ENCODE peak calls at places on chromosomes 12 and 14, in ten cellular contexts. One of them, this sample, is unnamed.

GRCh38 chr12:56124133-56124532 is 3.9 kb upstream of the ESYT1 start:
- DNase-seq in pons: no peak
- DNase-seq in non-pigmented ciliary epithelial cell: no peak
- DNase-seq in tibial artery: no peak
- DNase-seq in GM03348: no peak
- DNase-seq in right cardiac atrium: no peak
- DNase-seq in stimulated activated CD4-positive, alpha-beta T cell treated with anti-CD3 and anti-CD28 coated beads, Interleukin-1b, Interleukin-23, amount 100 ng/mL, for 24 hours: no peak
- DNase-seq in activated CD4-positive, alpha-beta T cell treated with anti-CD3 and anti-CD28 coated beads, Interleukin-2, amount 50 U/mL, for 4 hours: no peak
- DNase-seq in activated gamma-delta T cell treated with Interleukin-2 at 50 U/mL for 16 hours: no peak
- DNase-seq in HCEC 1CT: no peak
- DNase-seq in this sample: no peak

GRCh38 chr12:60180298-60180697 is 584.5 kb downstream of the SLC16A7 start:
- DNase-seq in GM03348: no peak
- DNase-seq in pons: no peak
- DNase-seq in stimulated activated CD4-positive, alpha-beta T cell treated with anti-CD3 and anti-CD28 coated beads, Interleukin-1b, Interleukin-23, amount 100 ng/mL, for 24 hours: no peak
- DNase-seq in activated CD4-positive, alpha-beta T cell treated with anti-CD3 and anti-CD28 coated beads, Interleukin-2, amount 50 U/mL, for 4 hours: no peak
- DNase-seq in right cardiac atrium: no peak
- DNase-seq in non-pigmented ciliary epithelial cell: no peak
- DNase-seq in tibial artery: no peak
- DNase-seq in HCEC 1CT: no peak
- DNase-seq in activated gamma-delta T cell treated with Interleukin-2 at 50 U/mL for 16 hours: no peak
- DNase-seq in this sample: no peak

GRCh38 chr12:48810817-48811453 is 7.4 kb upstream of the CACNB3 start:
- DNase-seq in tibial artery: no peak
- DNase-seq in non-pigmented ciliary epithelial cell: peak; percentile 89
- DNase-seq in activated gamma-delta T cell treated with Interleukin-2 at 50 U/mL for 16 hours: no peak
- DNase-seq in GM03348: peak; percentile 69
- DNase-seq in activated CD4-positive, alpha-beta T cell treated with anti-CD3 and anti-CD28 coated beads, Interleukin-2, amount 50 U/mL, for 4 hours: no peak
- DNase-seq in pons: no peak
- DNase-seq in right cardiac atrium: no peak
- DNase-seq in HCEC 1CT: peak; percentile 94
- DNase-seq in stimulated activated CD4-positive, alpha-beta T cell treated with anti-CD3 and anti-CD28 coated beads, Interleukin-1b, Interleukin-23, amount 100 ng/mL, for 24 hours: no peak
- DNase-seq in this sample: no peak

GRCh38 chr14:91755560-91755959 is 23.7 kb upstream of the CATSPERB start:
- DNase-seq in non-pigmented ciliary epithelial cell: peak; percentile 5
- DNase-seq in right cardiac atrium: no peak
- DNase-seq in tibial artery: no peak
- DNase-seq in pons: no peak
- DNase-seq in HCEC 1CT: peak; percentile 83
- DNase-seq in activated CD4-positive, alpha-beta T cell treated with anti-CD3 and anti-CD28 coated beads, Interleukin-2, amount 50 U/mL, for 4 hours: no peak
- DNase-seq in activated gamma-delta T cell treated with Interleukin-2 at 50 U/mL for 16 hours: no peak
- DNase-seq in stimulated activated CD4-positive, alpha-beta T cell treated with anti-CD3 and anti-CD28 coated beads, Interleukin-1b, Interleukin-23, amount 100 ng/mL, for 24 hours: no peak
- DNase-seq in GM03348: no peak
- DNase-seq in this sample: no peak

GRCh38 chr14:50542941-50543418 is 10.6 kb upstream of the MAP4K5 start:
- DNase-seq in pons: peak; percentile 80
- DNase-seq in activated gamma-delta T cell treated with Interleukin-2 at 50 U/mL for 16 hours: peak; percentile 33
- DNase-seq in right cardiac atrium: no peak
- DNase-seq in GM03348: peak; percentile 61
- DNase-seq in stimulated activated CD4-positive, alpha-beta T cell treated with anti-CD3 and anti-CD28 coated beads, Interleukin-1b, Interleukin-23, amount 100 ng/mL, for 24 hours: peak; percentile 4
- DNase-seq in HCEC 1CT: peak; percentile 51
- DNase-seq in activated CD4-positive, alpha-beta T cell treated with anti-CD3 and anti-CD28 coated beads, Interleukin-2, amount 50 U/mL, for 4 hours: no peak
- DNase-seq in non-pigmented ciliary epithelial cell: no peak
- DNase-seq in tibial artery: no peak
- DNase-seq in this sample: no peak

GRCh38 chr14:31283568-31284252 is 76.1 kb upstream of the HECTD1 start:
- DNase-seq in right cardiac atrium: no peak
- DNase-seq in tibial artery: no peak
- DNase-seq in activated CD4-positive, alpha-beta T cell treated with anti-CD3 and anti-CD28 coated beads, Interleukin-2, amount 50 U/mL, for 4 hours: no peak
- DNase-seq in activated gamma-delta T cell treated with Interleukin-2 at 50 U/mL for 16 hours: no peak
- DNase-seq in stimulated activated CD4-positive, alpha-beta T cell treated with anti-CD3 and anti-CD28 coated beads, Interleukin-1b, Interleukin-23, amount 100 ng/mL, for 24 hours: no peak
- DNase-seq in non-pigmented ciliary epithelial cell: no peak
- DNase-seq in HCEC 1CT: peak; percentile 5
- DNase-seq in pons: no peak
- DNase-seq in GM03348: no peak
- DNase-seq in this sample: no peak

GRCh38 chr14:52014601-52015267 is 25.4 kb downstream of the RTRAF start:
- DNase-seq in GM03348: no peak
- DNase-seq in pons: peak; percentile 95
- DNase-seq in right cardiac atrium: peak; percentile 32
- DNase-seq in HCEC 1CT: no peak
- DNase-seq in activated gamma-delta T cell treated with Interleukin-2 at 50 U/mL for 16 hours: no peak
- DNase-seq in non-pigmented ciliary epithelial cell: no peak
- DNase-seq in activated CD4-positive, alpha-beta T cell treated with anti-CD3 and anti-CD28 coated beads, Interleukin-2, amount 50 U/mL, for 4 hours: no peak
- DNase-seq in stimulated activated CD4-positive, alpha-beta T cell treated with anti-CD3 and anti-CD28 coated beads, Interleukin-1b, Interleukin-23, amount 100 ng/mL, for 24 hours: no peak
- DNase-seq in tibial artery: no peak
- DNase-seq in this sample: no peak

GRCh38 chr14:98069712-98070133 is 1202.3 kb downstream of the BCL11B start:
- DNase-seq in right cardiac atrium: no peak
- DNase-seq in pons: no peak
- DNase-seq in non-pigmented ciliary epithelial cell: no peak
- DNase-seq in HCEC 1CT: no peak
- DNase-seq in activated CD4-positive, alpha-beta T cell treated with anti-CD3 and anti-CD28 coated beads, Interleukin-2, amount 50 U/mL, for 4 hours: no peak
- DNase-seq in tibial artery: no peak
- DNase-seq in stimulated activated CD4-positive, alpha-beta T cell treated with anti-CD3 and anti-CD28 coated beads, Interleukin-1b, Interleukin-23, amount 100 ng/mL, for 24 hours: no peak
- DNase-seq in activated gamma-delta T cell treated with Interleukin-2 at 50 U/mL for 16 hours: no peak
- DNase-seq in GM03348: no peak
- DNase-seq in this sample: no peak

GRCh38 chr12:108573310-108573709 is 10.9 kb downstream of the ISCU start:
- DNase-seq in stimulated activated CD4-positive, alpha-beta T cell treated with anti-CD3 and anti-CD28 coated beads, Interleukin-1b, Interleukin-23, amount 100 ng/mL, for 24 hours: no peak
- DNase-seq in non-pigmented ciliary epithelial cell: no peak
- DNase-seq in right cardiac atrium: no peak
- DNase-seq in pons: no peak
- DNase-seq in tibial artery: no peak
- DNase-seq in activated CD4-positive, alpha-beta T cell treated with anti-CD3 and anti-CD28 coated beads, Interleukin-2, amount 50 U/mL, for 4 hours: no peak
- DNase-seq in GM03348: no peak
- DNase-seq in activated gamma-delta T cell treated with Interleukin-2 at 50 U/mL for 16 hours: no peak
- DNase-seq in HCEC 1CT: no peak
- DNase-seq in this sample: no peak